ENCODE peak calls at places on chromosome 13, in five cellular contexts. P is A549, H is K562, T is HepG2, L is GM12878. Y is an unnamed sample.

GRCh38 chr13:99969368-99969933 is 2.1 kb downstream of the ZIC5 start:
- DNase-seq in P (no peak), H (peak), T (no peak), L (no peak), Y (no peak)

GRCh38 chr13:87678353-87678752 is 7.2 kb downstream of the SLITRK5 start:
- DNase-seq in P (no peak), H (no peak), T (no peak), L (no peak), Y (no peak)

GRCh38 chr13:77118134-77118533 is 91.2 kb upstream of the FBXL3 start:
- DNase-seq in P (no peak), H (no peak), T (no peak), L (no peak), Y (no peak)

GRCh38 chr13:35690546-35690945 is 214.1 kb upstream of the MAB21L1 start:
- DNase-seq in P (no peak), H (no peak), T (no peak), L (no peak), Y (peak)

GRCh38 chr13:42048625-42049453 is at the start of gene DGKH:
- DNase-seq in P (peak), H (peak), T (no peak), L (no peak), Y (peak)

GRCh38 chr13:77416666-77417212 is 89.8 kb upstream of the MYCBP2 start:
- DNase-seq in P (no peak), H (no peak), T (no peak), L (no peak), Y (no peak)

GRCh38 chr13:59494560-59494970 is 669.2 kb downstream of the DIAPH3 start:
- DNase-seq in P (no peak), H (peak), T (no peak), L (no peak), Y (peak)

GRCh38 chr13:74687452-74688180 is 553.4 kb upstream of the KLF12 start:
- DNase-seq in P (no peak), H (no peak), T (no peak), L (no peak), Y (peak)

GRCh38 chr13:99614465-99614885 is 113.2 kb downstream of the TM9SF2 start:
- DNase-seq in P (peak), H (peak), T (peak), L (no peak), Y (peak)

GRCh38 chr13:79775830-79776229 is 294.9 kb downstream of the NDFIP2 start:
- DNase-seq in P (peak), H (no peak), T (peak), L (no peak), Y (peak)

GRCh38 chr13:100423375-100423774 is 165.2 kb downstream of the GGACT start:
- DNase-seq in P (no peak), H (no peak), T (no peak), L (no peak), Y (no peak)

GRCh38 chr13:66341978-66342377 is 888.2 kb downstream of the PCDH9 start:
- DNase-seq in P (no peak), H (no peak), T (no peak), L (no peak), Y (no peak)

GRCh38 chr13:26486550-26486949 is 70.9 kb upstream of the WASF3 start:
- DNase-seq in P (no peak), H (no peak), T (no peak), L (no peak), Y (no peak)

GRCh38 chr13:94454906-94455305 is 24.6 kb downstream of the DCT start:
- DNase-seq in P (no peak), H (no peak), T (no peak), L (no peak), Y (no peak)

GRCh38 chr13:103799028-103799427 is 732.8 kb upstream of the SLC10A2 start:
- DNase-seq in P (no peak), H (no peak), T (no peak), L (no peak), Y (no peak)

GRCh38 chr13:30158774-30159445 is 148.4 kb downstream of the KATNAL1 start:
- DNase-seq in P (no peak), H (no peak), T (no peak), L (no peak), Y (no peak)

GRCh38 chr13:30864352-30865130 is 41.5 kb upstream of the MEDAG start:
- DNase-seq in P (no peak), H (no peak), T (no peak), L (no peak), Y (peak)

GRCh38 chr13:47455581-47455980 is 545.5 kb downstream of the SUCLA2 start:
- DNase-seq in P (no peak), H (no peak), T (no peak), L (no peak), Y (no peak)

GRCh38 chr13:73722120-73722519 is 412.1 kb downstream of the KLF12 start:
- DNase-seq in P (peak), H (no peak), T (peak), L (peak), Y (peak)

GRCh38 chr13:107361666-107362065 is 793.7 kb upstream of the ARGLU1 start:
- DNase-seq in P (no peak), H (no peak), T (no peak), L (no peak), Y (no peak)

GRCh38 chr13:31528176-31528575 is 211.2 kb upstream of the RXFP2 start:
- DNase-seq in P (no peak), H (no peak), T (no peak), L (no peak), Y (no peak)

GRCh38 chr13:32314968-32315254 is 252 bp downstream of the ZAR1L start:
- DNase-seq in P (peak), H (peak), T (peak), L (no peak), Y (no peak)

GRCh38 chr13:42076309-42076713 is 27.9 kb downstream of the DGKH start:
- DNase-seq in P (no peak), H (no peak), T (no peak), L (no peak), Y (no peak)

GRCh38 chr13:21933001-21933400 is 262.1 kb downstream of the FGF9 start:
- DNase-seq in P (no peak), H (no peak), T (no peak), L (no peak), Y (no peak)

GRCh38 chr13:42981317-42981716 is 10.7 kb downstream of the EPSTI1 start:
- DNase-seq in P (no peak), H (no peak), T (no peak), L (no peak), Y (no peak)

GRCh38 chr13:41352935-41353801 is 42.1 kb downstream of the NAA16 start:
- DNase-seq in P (peak), H (peak), T (peak), L (peak), Y (peak)

GRCh38 chr13:99174533-99175100 is 26.0 kb upstream of the UBAC2 start:
- DNase-seq in P (peak), H (no peak), T (no peak), L (no peak), Y (no peak)

GRCh38 chr13:23159205-23159586 is 21.6 kb upstream of the SGCG start:
- DNase-seq in P (peak), H (no peak), T (peak), L (no peak), Y (peak)

GRCh38 chr13:40624338-40624737 is 42.1 kb downstream of the FOXO1 start:
- DNase-seq in P (no peak), H (no peak), T (no peak), L (no peak), Y (no peak)

GRCh38 chr13:111895896-111896821 is 170.8 kb upstream of the SOX1 start:
- DNase-seq in P (no peak), H (no peak), T (no peak), L (no peak), Y (no peak)

GRCh38 chr13:96734499-96734898 is 259.8 kb downstream of the OXGR1 start:
- DNase-seq in P (no peak), H (no peak), T (no peak), L (no peak), Y (no peak)

GRCh38 chr13:75830842-75831241 is 194.7 kb downstream of the LMO7 start:
- DNase-seq in P (no peak), H (no peak), T (no peak), L (no peak), Y (no peak)

GRCh38 chr13:85093808-85094207 is 705.4 kb downstream of the SLITRK6 start:
- DNase-seq in P (no peak), H (no peak), T (no peak), L (no peak), Y (no peak)
- TF ChIP-seq MYC in P (no peak), H (no peak), T (no peak), L (no peak), Y (no peak)

GRCh38 chr13:50916701-50917184 is 7.2 kb downstream of the RNASEH2B start:
- DNase-seq in P (no peak), H (no peak), T (no peak), L (no peak), Y (peak)
- H3K4me2 ChIP-seq in P (no peak), H (peak), T (no peak), L (peak), Y (no peak)

GRCh38 chr13:114128348-114128623 is 4.1 kb downstream of the RASA3 start:
- DNase-seq in P (no peak), H (no peak), T (no peak), L (no peak), Y (no peak)

GRCh38 chr13:114127473-114128347 is 4.7 kb downstream of the RASA3 start:
- DNase-seq in P (no peak), H (no peak), T (no peak), L (no peak), Y (peak)

GRCh38 chr13:114130131-114130707 is 2.2 kb downstream of the RASA3 start:
- DNase-seq in P (no peak), H (no peak), T (no peak), L (no peak), Y (no peak)

GRCh38 chr13:114129649-114130062 is 2.8 kb downstream of the RASA3 start:
- DNase-seq in P (no peak), H (no peak), T (no peak), L (no peak), Y (peak)

GRCh38 chr13:114128624-114129522 is 3.5 kb downstream of the RASA3 start:
- DNase-seq in P (no peak), H (peak), T (no peak), L (peak), Y (peak)
- TF ChIP-seq MYC in P (no peak), H (no peak), T (no peak), L (no peak), Y (peak)

DNA sequence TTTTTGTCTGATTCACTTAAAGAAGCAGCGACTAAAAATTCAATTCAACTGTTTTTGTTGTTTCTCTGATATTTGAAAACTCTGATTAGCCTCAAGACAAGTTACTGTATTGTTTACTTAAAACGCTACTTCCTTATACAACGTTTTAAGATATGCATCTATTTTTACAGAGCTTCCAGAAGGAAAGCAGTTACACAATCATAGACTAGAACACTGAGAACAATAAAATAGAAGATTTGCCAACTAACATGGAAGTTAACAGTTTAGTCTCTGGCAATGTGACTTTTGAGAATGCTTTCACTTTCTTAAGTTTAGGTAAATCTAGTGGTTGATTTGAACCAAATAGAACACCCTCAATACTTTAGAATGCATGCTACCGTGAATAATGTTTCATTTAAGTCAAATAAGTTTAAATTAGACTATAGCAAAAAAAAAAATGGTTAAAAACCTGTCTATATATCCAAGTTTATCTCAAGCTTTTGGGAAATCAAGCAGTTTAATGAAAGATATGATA is 614.8 kb downstream of the DACH1 start:
- DNase-seq in P (no peak), H (no peak), T (no peak), L (no peak), Y (peak)
- H3K4me2 ChIP-seq in P (no peak), H (no peak), T (no peak), L (no peak), Y (peak)

GRCh38 chr13:36774895-36775294 is 44.1 kb upstream of the RFXAP start:
- DNase-seq in P (no peak), H (no peak), T (no peak), L (no peak), Y (peak)
- TF ChIP-seq MYC in P (no peak), H (no peak), T (no peak), L (no peak), Y (no peak)

GRCh38 chr13:101648766-101649489 is 196.5 kb downstream of the ITGBL1 start:
- DNase-seq in P (peak), H (no peak), T (no peak), L (no peak), Y (no peak)

GRCh38 chr13:101655435-101655834 is 203.0 kb downstream of the ITGBL1 start:
- DNase-seq in P (no peak), H (no peak), T (no peak), L (peak), Y (no peak)

GRCh38 chr13:101647760-101648159 is 195.3 kb downstream of the ITGBL1 start:
- DNase-seq in P (no peak), H (no peak), T (no peak), L (no peak), Y (no peak)

GRCh38 chr13:101654916-101655315 is 202.4 kb downstream of the ITGBL1 start:
- DNase-seq in P (peak), H (no peak), T (no peak), L (no peak), Y (no peak)

DNA sequence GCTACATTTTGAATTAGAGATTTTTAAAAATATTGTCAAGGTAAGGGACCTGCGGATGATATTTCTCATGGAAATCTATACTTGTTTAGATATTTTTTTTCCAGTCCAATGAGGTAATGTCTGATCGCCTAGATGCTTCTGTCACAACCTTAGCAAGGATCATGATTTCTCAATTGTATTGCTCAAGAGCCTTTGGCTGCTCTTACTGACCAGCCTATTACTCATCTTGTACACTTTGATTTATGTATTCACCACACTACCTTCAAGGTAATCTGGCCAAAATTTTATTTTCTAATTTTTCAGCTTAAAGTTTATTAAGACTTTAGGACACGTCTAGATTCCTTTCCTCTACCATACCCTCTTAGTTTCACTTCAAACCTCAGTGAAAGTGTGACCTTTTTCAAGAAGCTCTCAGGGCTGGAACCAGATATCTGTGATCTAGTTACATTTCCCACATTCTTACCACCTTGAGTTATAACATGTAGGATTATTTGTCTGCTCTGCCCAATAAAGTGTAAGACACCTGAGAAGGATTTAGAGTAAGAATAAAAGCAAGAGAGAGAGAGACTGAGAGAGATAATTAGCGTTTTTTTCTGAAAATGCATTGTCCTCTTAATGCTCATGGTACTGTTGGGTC is 197.1 kb downstream of the ITGBL1 start:
- DNase-seq in P (peak), H (no peak), T (no peak), L (no peak), Y (no peak)
- H3K4me2 ChIP-seq in P (peak), H (no peak), T (no peak), L (no peak), Y (no peak)